ENCODE peak calls at places on chromosome 16, in seven cellular contexts. One of them, this sample, is unnamed.

GRCh38 chr16:73878616-73879015 is 418.0 kb upstream of the PSMD7 start:
- DNase-seq in keratinocyte: no peak
- DNase-seq in K562: no peak
- DNase-seq in fibroblast of lung: peak; percentile 90
- DNase-seq in H1: no peak
- DNase-seq in DND-41: no peak
- DNase-seq in GM23248: peak; percentile 73
- DNase-seq in this sample: no peak

GRCh38 chr16:30096862-30097563 is 1.0 kb upstream of the YPEL3 start:
- DNase-seq in fibroblast of lung: no peak
- DNase-seq in K562: no peak
- DNase-seq in DND-41: peak; percentile 37
- DNase-seq in keratinocyte: no peak
- DNase-seq in H1: peak; percentile 73
- DNase-seq in GM23248: no peak
- DNase-seq in this sample: no peak

GRCh38 chr16:50093607-50094570 is 28.1 kb downstream of the HEATR3 start:
- DNase-seq in K562: no peak
- DNase-seq in keratinocyte: no peak
- DNase-seq in GM23248: peak; percentile 94
- DNase-seq in H1: no peak
- DNase-seq in fibroblast of lung: peak; percentile 28
- DNase-seq in DND-41: no peak
- DNase-seq in this sample: no peak

GRCh38 chr16:24988593-24989338 is 26.4 kb downstream of the ARHGAP17 start:
- DNase-seq in K562: no peak
- DNase-seq in H1: no peak
- DNase-seq in fibroblast of lung: peak; percentile 74
- DNase-seq in keratinocyte: no peak
- DNase-seq in DND-41: no peak
- DNase-seq in GM23248: peak; percentile 88
- DNase-seq in this sample: no peak

GRCh38 chr16:56812884-56813283 is 52.1 kb upstream of the SLC12A3 start:
- DNase-seq in DND-41: no peak
- DNase-seq in fibroblast of lung: peak; percentile 50
- DNase-seq in H1: no peak
- DNase-seq in GM23248: peak; percentile 56
- DNase-seq in K562: no peak
- DNase-seq in keratinocyte: no peak
- DNase-seq in this sample: no peak

GRCh38 chr16:25155553-25156460 is 44.3 kb downstream of the LCMT1 start:
- DNase-seq in H1: no peak
- DNase-seq in keratinocyte: no peak
- DNase-seq in DND-41: peak; percentile 8
- DNase-seq in fibroblast of lung: no peak
- DNase-seq in GM23248: peak; percentile 38
- DNase-seq in K562: no peak
- DNase-seq in this sample: no peak

GRCh38 chr16:56944954-56945839 is 13.3 kb downstream of the HERPUD1 start:
- DNase-seq in keratinocyte: no peak
- DNase-seq in GM23248: no peak
- DNase-seq in K562: no peak
- DNase-seq in fibroblast of lung: no peak
- DNase-seq in DND-41: no peak
- DNase-seq in H1: no peak
- DNase-seq in this sample: no peak

GRCh38 chr16:84065536-84066132 is 23.0 kb upstream of the SLC38A8 start:
- DNase-seq in H1: no peak
- DNase-seq in keratinocyte: no peak
- DNase-seq in GM23248: peak; percentile 79
- DNase-seq in fibroblast of lung: peak; percentile 65
- DNase-seq in K562: peak; percentile 70
- DNase-seq in DND-41: peak; percentile 49
- DNase-seq in this sample: no peak

GRCh38 chr16:31200821-31201510 is 1.6 kb downstream of the PYCARD start:
- DNase-seq in keratinocyte: no peak
- DNase-seq in K562: no peak
- DNase-seq in GM23248: peak; percentile 60
- DNase-seq in DND-41: peak; percentile 51
- DNase-seq in fibroblast of lung: peak; percentile 39
- DNase-seq in H1: no peak
- DNase-seq in this sample: no peak

GRCh38 chr16:19168173-19169080 is at the start of gene SYT17:
- DNase-seq in DND-41: no peak
- DNase-seq in GM23248: peak; percentile 29
- DNase-seq in keratinocyte: no peak
- DNase-seq in H1: peak; percentile 66
- DNase-seq in K562: no peak
- DNase-seq in fibroblast of lung: no peak
- DNase-seq in this sample: no peak

GRCh38 chr16:58654456-58655214 is 25.0 kb upstream of the CNOT1 start:
- DNase-seq in GM23248: no peak
- DNase-seq in DND-41: no peak
- DNase-seq in H1: no peak
- DNase-seq in keratinocyte: no peak
- DNase-seq in K562: no peak
- DNase-seq in fibroblast of lung: no peak
- DNase-seq in this sample: no peak

GRCh38 chr16:59997706-59998105 is 1263.6 kb upstream of the GOT2 start:
- DNase-seq in K562: no peak
- DNase-seq in GM23248: no peak
- DNase-seq in keratinocyte: no peak
- DNase-seq in DND-41: no peak
- DNase-seq in fibroblast of lung: no peak
- DNase-seq in H1: no peak
- DNase-seq in this sample: no peak

GRCh38 chr16:60727856-60728255 is 1308.4 kb downstream of the CDH8 start:
- DNase-seq in keratinocyte: no peak
- DNase-seq in fibroblast of lung: no peak
- DNase-seq in H1: no peak
- DNase-seq in DND-41: no peak
- DNase-seq in K562: no peak
- DNase-seq in GM23248: no peak
- DNase-seq in this sample: no peak

GRCh38 chr16:17899141-17899540 is 428.4 kb upstream of the XYLT1 start:
- DNase-seq in DND-41: no peak
- DNase-seq in K562: no peak
- DNase-seq in GM23248: no peak
- DNase-seq in fibroblast of lung: no peak
- DNase-seq in keratinocyte: no peak
- DNase-seq in H1: no peak
- DNase-seq in this sample: no peak

GRCh38 chr16:23679274-23679985 is 741 bp downstream of the PLK1 start:
- DNase-seq in K562: peak; percentile 89
- DNase-seq in GM23248: no peak
- DNase-seq in keratinocyte: no peak
- DNase-seq in DND-41: peak; percentile 57
- DNase-seq in fibroblast of lung: peak; percentile 44
- DNase-seq in H1: peak; percentile 57
- DNase-seq in this sample: no peak

DNA sequence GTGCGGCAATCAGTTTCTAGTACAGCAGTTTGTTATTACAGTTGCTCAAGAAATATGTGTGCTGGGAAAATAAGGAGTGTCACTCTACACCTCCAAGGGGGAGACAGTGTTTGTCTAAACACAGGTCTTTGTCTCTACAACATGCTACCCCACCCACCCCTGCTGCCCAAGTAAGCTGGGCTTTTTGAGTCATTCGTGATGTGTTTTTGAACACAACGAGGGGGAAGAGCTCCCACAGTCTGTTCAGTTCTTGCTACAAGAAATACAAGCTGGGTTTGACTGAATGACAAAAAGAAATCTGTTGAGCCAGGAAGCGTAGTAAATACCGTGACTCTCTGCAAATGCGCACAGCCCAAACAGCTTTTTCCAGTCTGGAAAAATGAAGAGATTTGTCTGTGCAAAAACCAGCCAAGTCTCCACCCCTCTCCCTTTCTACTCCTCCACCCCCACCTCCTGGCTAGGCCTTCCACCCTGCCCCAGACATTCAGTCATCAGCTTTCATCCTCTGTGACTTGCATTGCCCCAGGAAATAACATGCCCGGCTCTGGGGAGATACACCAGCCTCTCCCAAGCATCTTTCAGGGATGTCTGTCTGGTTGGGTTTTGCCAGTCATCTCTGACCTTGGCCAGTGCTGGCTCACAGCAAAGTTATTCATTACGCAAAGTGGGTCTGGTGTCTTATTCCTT is 25.7 kb downstream of the CHD9 start:
- DNase-seq in keratinocyte: peak; percentile 60
- DNase-seq in fibroblast of lung: peak; percentile 89
- DNase-seq in H1: no peak
- DNase-seq in DND-41: no peak
- DNase-seq in GM23248: peak; percentile 93
- DNase-seq in K562: no peak
- DNase-seq in this sample: no peak
- H3K9ac ChIP-seq in keratinocyte: peak overlapping the region; percentile 65
- H3K9ac ChIP-seq in fibroblast of lung: peak overlapping the region; percentile 35
- H3K9ac ChIP-seq in H1: no peak overlapping the region
- H3K9ac ChIP-seq in DND-41: no peak overlapping the region
- H3K9ac ChIP-seq in GM23248: peak overlapping the region; percentile 74
- H3K9ac ChIP-seq in K562: no peak overlapping the region
- H3K9ac ChIP-seq in this sample: no peak overlapping the region

DNA sequence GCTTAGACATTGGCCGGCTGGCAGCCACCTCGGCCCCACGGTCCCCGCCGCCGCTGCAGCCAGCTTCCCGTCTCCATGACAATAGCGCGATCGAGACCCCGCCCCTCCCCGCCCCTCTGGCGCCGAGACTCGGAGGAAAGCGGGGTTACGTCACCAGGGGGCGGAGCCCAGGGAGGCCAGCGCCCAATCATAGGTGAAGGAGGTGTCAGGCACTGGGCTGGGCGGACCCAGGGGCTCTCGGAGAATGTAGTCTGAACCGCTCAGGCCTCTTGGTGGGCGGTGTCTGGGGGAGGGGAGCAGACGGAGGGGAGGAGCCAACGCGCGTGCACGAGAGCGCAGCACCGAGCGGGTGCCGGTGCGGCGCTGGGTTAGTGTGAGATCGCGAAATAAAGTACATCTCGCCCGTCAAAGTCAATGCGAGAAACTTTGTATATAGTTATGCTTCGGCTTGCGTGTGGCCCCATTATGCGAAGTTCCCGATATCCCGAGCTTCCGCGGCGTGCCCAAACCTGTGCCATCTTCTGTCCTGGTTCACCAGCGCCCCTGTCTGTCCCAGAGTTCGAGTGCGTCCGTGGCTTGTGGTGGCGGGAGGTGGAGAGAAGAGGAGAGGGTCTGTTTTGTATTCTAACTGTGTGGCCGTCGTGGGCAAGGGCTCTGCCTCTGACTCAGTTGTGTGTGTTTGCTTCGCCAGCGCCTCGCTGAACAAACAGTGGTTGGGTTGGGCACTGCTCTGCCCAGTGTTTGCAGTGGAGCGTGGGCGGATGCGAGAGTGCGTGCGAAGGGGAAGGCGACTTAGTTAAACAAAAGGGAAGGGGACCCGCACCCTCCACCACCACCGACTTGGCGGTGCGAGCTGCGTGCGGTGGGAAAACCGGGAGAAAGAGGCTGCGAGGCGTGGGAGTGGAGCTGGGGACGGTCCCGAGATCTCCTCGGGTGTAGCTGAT is 1.3 kb upstream of the IRX5 start:
- DNase-seq in DND-41: peak; percentile 100
- DNase-seq in keratinocyte: peak; percentile 88
- DNase-seq in K562: peak; percentile 91
- DNase-seq in fibroblast of lung: peak; percentile 90
- DNase-seq in GM23248: peak; percentile 99
- DNase-seq in H1: peak; percentile 100
- DNase-seq in this sample: peak; percentile 62
- TF ChIP-seq EZH2 in DND-41: no peak
- TF ChIP-seq EZH2 in keratinocyte: no peak
- TF ChIP-seq EZH2 in K562: no peak
- TF ChIP-seq EZH2 in fibroblast of lung: no peak
- TF ChIP-seq EZH2 in GM23248: no peak
- TF ChIP-seq EZH2 in H1: peak; percentile 66
- TF ChIP-seq EZH2 in this sample: no peak

GRCh38 chr16:11181889-11182279 is 74.1 kb downstream of the SOCS1 start:
- DNase-seq in H1: no peak
- DNase-seq in fibroblast of lung: peak; percentile 34
- DNase-seq in K562: no peak
- DNase-seq in DND-41: peak; percentile 35
- DNase-seq in keratinocyte: no peak
- DNase-seq in GM23248: no peak
- DNase-seq in this sample: no peak

GRCh38 chr16:11181242-11181888 is 74.6 kb downstream of the SOCS1 start:
- DNase-seq in keratinocyte: no peak
- DNase-seq in fibroblast of lung: no peak
- DNase-seq in H1: no peak
- DNase-seq in K562: no peak
- DNase-seq in GM23248: no peak
- DNase-seq in DND-41: no peak
- DNase-seq in this sample: no peak

GRCh38 chr16:11183951-11184350 is 72.1 kb downstream of the SOCS1 start:
- DNase-seq in K562: no peak
- DNase-seq in keratinocyte: no peak
- DNase-seq in H1: no peak
- DNase-seq in GM23248: no peak
- DNase-seq in DND-41: no peak
- DNase-seq in fibroblast of lung: no peak
- DNase-seq in this sample: no peak

GRCh38 chr16:11182381-11182780 is 73.6 kb downstream of the SOCS1 start:
- DNase-seq in DND-41: no peak
- DNase-seq in fibroblast of lung: no peak
- DNase-seq in K562: no peak
- DNase-seq in keratinocyte: no peak
- DNase-seq in GM23248: no peak
- DNase-seq in H1: peak; percentile 55
- DNase-seq in this sample: no peak

DNA sequence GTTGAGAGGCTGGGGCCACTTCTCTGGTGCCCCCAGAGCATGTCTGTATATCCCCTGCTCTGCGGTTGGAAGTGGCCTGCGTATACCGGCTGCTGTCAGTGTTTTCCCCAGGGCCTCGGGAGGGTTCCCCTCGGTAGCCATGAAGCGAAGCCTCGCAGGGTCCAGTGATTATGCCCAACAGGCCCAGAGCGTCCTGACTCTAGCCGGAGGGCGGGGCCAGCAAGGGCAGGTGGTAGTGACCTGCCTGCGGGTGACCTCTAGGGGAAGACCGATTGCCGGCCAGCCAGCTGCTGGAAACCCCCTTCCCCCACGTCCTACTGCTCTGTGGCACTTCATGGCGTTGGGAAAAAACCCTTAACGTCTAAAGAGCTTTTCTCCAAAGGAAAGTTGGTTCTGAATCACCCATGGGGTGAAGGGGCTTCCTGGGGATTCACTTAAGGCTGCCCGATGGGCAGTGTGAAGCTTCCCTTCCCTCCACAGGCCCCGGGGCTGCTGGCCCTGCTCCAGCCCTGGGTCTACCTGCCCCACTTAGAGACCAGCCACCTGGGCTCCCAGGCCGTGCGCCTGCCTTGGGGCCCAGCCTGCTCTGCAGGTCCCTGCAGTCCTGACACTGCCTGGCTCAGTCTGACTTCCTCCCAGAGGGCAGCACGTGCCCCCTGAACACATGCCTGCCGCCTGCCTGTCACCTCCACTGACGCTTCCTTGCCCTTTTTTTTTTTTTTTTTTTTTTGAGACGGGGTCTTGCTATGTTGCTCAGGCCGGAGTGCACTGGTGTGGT is 72.8 kb downstream of the SOCS1 start:
- DNase-seq in DND-41: no peak
- DNase-seq in keratinocyte: no peak
- DNase-seq in H1: peak; percentile 64
- DNase-seq in K562: peak; percentile 33
- DNase-seq in fibroblast of lung: no peak
- DNase-seq in GM23248: no peak
- DNase-seq in this sample: no peak
- H3K27ac ChIP-seq in DND-41: peak overlapping the region; percentile 51
- H3K27ac ChIP-seq in keratinocyte: no peak overlapping the region
- H3K27ac ChIP-seq in H1: no peak overlapping the region
- H3K27ac ChIP-seq in K562: no peak overlapping the region
- H3K27ac ChIP-seq in fibroblast of lung: no peak overlapping the region
- H3K27ac ChIP-seq in GM23248: no peak overlapping the region
- H3K27ac ChIP-seq in this sample: no peak overlapping the region

GRCh38 chr16:67959930-67960329 is 8.5 kb downstream of the SLC12A4 start:
- DNase-seq in fibroblast of lung: no peak
- DNase-seq in keratinocyte: no peak
- DNase-seq in H1: no peak
- DNase-seq in DND-41: no peak
- DNase-seq in K562: no peak
- DNase-seq in GM23248: peak; percentile 39
- DNase-seq in this sample: no peak
- H3K9ac ChIP-seq in fibroblast of lung: no peak overlapping the region
- H3K9ac ChIP-seq in keratinocyte: no peak overlapping the region
- H3K9ac ChIP-seq in H1: no peak overlapping the region
- H3K9ac ChIP-seq in DND-41: no peak overlapping the region
- H3K9ac ChIP-seq in K562: peak overlapping the region; percentile 41
- H3K9ac ChIP-seq in GM23248: peak overlapping the region; percentile 55
- H3K9ac ChIP-seq in this sample: no peak overlapping the region

This sample was measured in SK-N-MC.